ENCODE peak calls at places on chromosomes 12 and 14, in five cellular contexts. Y, K, V, S and I are unnamed samples.

GRCh38 chr14:64683264-64683663 is 21.0 kb upstream of the PLEKHG3 start:
- DNase-seq in S (no peak), V (no peak), Y (no peak), K (no peak), I (no peak)

GRCh38 chr12:71594214-71594948 is 69.3 kb downstream of the ZFC3H1 start:
- DNase-seq in Y (no peak), V (no peak), K (no peak), S (peak), I (no peak)

GRCh38 chr14:101905614-101906013 is 58.8 kb upstream of the DYNC1H1 start:
- DNase-seq in V (no peak), Y (no peak), S (no peak), K (no peak), I (no peak)

GRCh38 chr14:77000340-77001235 is 27.9 kb downstream of the IRF2BPL start:
- DNase-seq in Y (peak), S (peak), K (no peak), V (no peak), I (no peak)

GRCh38 chr14:32258574-32258973 is 55.5 kb upstream of the RNU6-8 start:
- DNase-seq in V (no peak), K (no peak), S (peak), Y (no peak), I (no peak)

GRCh38 chr14:39175445-39176262 is 600 bp downstream of the PNN start:
- DNase-seq in V (no peak), K (no peak), S (peak), Y (no peak), I (no peak)

GRCh38 chr14:65359503-65359902 is 53.0 kb upstream of the FUT8 start:
- DNase-seq in K (no peak), Y (no peak), V (no peak), S (peak), I (no peak)

GRCh38 chr14:24179961-24180726 is 8.3 kb downstream of the REC8 start:
- DNase-seq in V (no peak), K (no peak), Y (no peak), S (peak), I (peak)

GRCh38 chr12:119914666-119915065 is 37.5 kb upstream of the CIT start:
- DNase-seq in S (no peak), Y (no peak), K (no peak), V (no peak), I (no peak)

GRCh38 chr12:112664569-112664968 is 127.0 kb upstream of the RPH3A start:
- DNase-seq in V (no peak), S (peak), K (no peak), Y (no peak), I (no peak)

GRCh38 chr12:49098035-49098451 is 3.4 kb upstream of the DHH start:
- DNase-seq in Y (no peak), K (no peak), V (no peak), S (peak), I (no peak)

GRCh38 chr12:49673446-49674317 is 33.5 kb downstream of the FMNL3 start:
- DNase-seq in K (no peak), V (peak), Y (no peak), S (peak), I (no peak)

GRCh38 chr14:70808023-70808401 is 1.3 kb downstream of the MAP3K9 start:
- DNase-seq in Y (no peak), V (no peak), K (no peak), S (peak), I (no peak)

GRCh38 chr12:62438098-62438692 is 28.4 kb upstream of the MON2 start:
- DNase-seq in S (peak), V (no peak), Y (peak), K (no peak), I (peak)

GRCh38 chr12:12083688-12084087 is 12.9 kb downstream of the BCL2L14 start:
- DNase-seq in Y (no peak), V (no peak), K (no peak), S (no peak), I (no peak)

GRCh38 chr14:23727566-23728335 is 91.6 kb downstream of the DHRS2 start:
- DNase-seq in K (no peak), V (no peak), Y (peak), S (peak), I (no peak)

GRCh38 chr14:35556548-35556947 is 22.6 kb downstream of the INSM2 start:
- DNase-seq in Y (no peak), S (no peak), V (no peak), K (no peak), I (no peak)

GRCh38 chr14:96634481-96634880 is 132.3 kb downstream of the PAPOLA start:
- DNase-seq in V (peak), S (no peak), Y (no peak), K (peak), I (no peak)

GRCh38 chr14:105863296-105864108 is 337.1 kb downstream of the TMEM121 start:
- DNase-seq in K (no peak), S (no peak), Y (no peak), V (peak), I (no peak)

GRCh38 chr12:129997239-129997638 is 93.4 kb upstream of the TMEM132D start:
- DNase-seq in K (no peak), Y (no peak), V (no peak), S (no peak), I (no peak)

GRCh38 chr14:94706132-94706531 is 63.8 kb downstream of the GSC start:
- DNase-seq in V (no peak), K (no peak), Y (no peak), S (no peak), I (no peak)

GRCh38 chr14:39467889-39468524 is 35.8 kb upstream of the FBXO33 start:
- DNase-seq in K (no peak), S (peak), Y (no peak), V (no peak), I (no peak)

GRCh38 chr12:75870878-75871277 is 160.7 kb downstream of the PHLDA1 start:
- DNase-seq in Y (no peak), S (peak), K (no peak), V (no peak), I (no peak)

GRCh38 chr12:54413284-54414190 is 5.5 kb downstream of the ITGA5 start:
- DNase-seq in S (peak), Y (no peak), V (no peak), K (no peak), I (no peak)

GRCh38 chr12:130044991-130045621 is 117.2 kb upstream of the FZD10 start:
- DNase-seq in S (no peak), V (no peak), K (no peak), Y (no peak), I (no peak)

GRCh38 chr12:46373303-46374182 is 970 bp upstream of the SLC38A2 start:
- DNase-seq in K (no peak), V (peak), S (peak), Y (no peak), I (no peak)

GRCh38 chr14:54967496-54967895 is 59.4 kb downstream of the WDHD1 start:
- DNase-seq in K (no peak), V (no peak), Y (no peak), S (no peak), I (no peak)

GRCh38 chr12:13100610-13100881 is 2.9 kb downstream of the GSG1 start:
- DNase-seq in S (no peak), K (no peak), Y (no peak), V (no peak), I (no peak)

GRCh38 chr14:24056800-24057184 is 5.0 kb downstream of the CARMIL3 start:
- DNase-seq in Y (no peak), K (no peak), V (no peak), S (no peak), I (no peak)

GRCh38 chr14:63840981-63841380 is 11.8 kb upstream of the SYNE2 start:
- DNase-seq in K (no peak), S (peak), Y (no peak), V (no peak), I (no peak)

DNA sequence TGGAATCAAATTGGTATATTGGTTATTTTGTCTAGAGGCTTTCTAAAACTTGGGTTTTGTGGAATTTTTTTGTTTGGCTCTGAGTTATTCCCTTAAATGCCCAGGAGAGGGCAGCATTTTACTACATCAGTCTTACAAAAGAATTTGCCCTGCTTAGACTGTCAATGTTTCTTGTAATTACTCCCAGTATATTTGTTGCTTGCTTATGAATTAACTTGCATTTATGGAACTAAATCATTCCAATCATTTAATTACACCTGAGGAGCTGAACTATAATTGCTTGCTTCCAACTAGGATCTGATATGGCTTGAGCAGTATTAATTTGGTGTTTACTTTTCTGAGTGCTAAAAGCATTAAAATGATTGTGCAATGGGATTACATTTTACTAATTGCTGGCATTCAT is 48.7 kb downstream of the MIPOL1 start:
- DNase-seq in K (no peak), S (peak), V (no peak), Y (no peak), I (peak)
- TF ChIP-seq CTCF in K (peak), S (peak), V (no peak), Y (peak), I (peak)

DNA sequence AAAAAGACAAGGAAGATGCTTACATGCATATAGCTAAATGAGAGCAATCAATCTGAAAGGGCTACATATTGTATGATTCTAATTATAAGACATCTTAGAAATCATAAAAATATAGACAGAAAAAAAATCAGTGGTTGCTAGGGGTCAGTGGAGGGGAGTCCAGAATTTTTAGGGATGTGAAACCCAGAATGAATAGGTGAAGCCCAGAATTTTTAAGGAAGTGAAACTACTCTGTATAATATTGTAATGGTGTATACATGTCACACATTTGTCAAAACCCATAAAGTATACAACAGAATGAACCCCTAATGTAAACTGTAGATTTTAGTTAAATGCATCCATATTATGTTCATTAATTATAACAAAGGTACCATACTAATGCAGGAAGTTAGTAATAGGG is 713.2 kb downstream of the FLRT2 start:
- DNase-seq in Y (no peak), K (no peak), S (no peak), V (no peak), I (no peak)
- H3K4me3 ChIP-seq in Y (no peak), K (no peak), S (no peak), V (no peak), I (no peak)

GRCh38 chr12:34334538-34334937 is 312.2 kb downstream of the ALG10 start:
- DNase-seq in K (no peak), S (no peak), V (no peak), Y (no peak), I (no peak)
- TF ChIP-seq CTCF in K (no peak), S (no peak), V (no peak), Y (no peak), I (no peak)

GRCh38 chr14:74251546-74252030 is 12.3 kb downstream of the VSX2 start:
- DNase-seq in Y (peak), V (peak), S (peak), K (no peak), I (no peak)
- H3K4me3 ChIP-seq in Y (no peak), V (no peak), S (peak), K (no peak), I (peak)

GRCh38 chr12:2347137-2347843 is 294.5 kb downstream of the CACNA1C start:
- DNase-seq in S (no peak), K (no peak), Y (no peak), V (peak), I (no peak)
- TF ChIP-seq CTCF in S (no peak), K (no peak), Y (no peak), V (no peak), I (no peak)

GRCh38 chr12:121811434-121812319 is 7.9 kb downstream of the SETD1B start:
- DNase-seq in K (no peak), Y (peak), S (peak), V (peak), I (no peak)

GRCh38 chr12:121812320-121812871 is 8.6 kb downstream of the SETD1B start:
- DNase-seq in Y (no peak), S (peak), V (peak), K (no peak), I (no peak)

GRCh38 chr12:121810234-121810817 is 6.5 kb downstream of the SETD1B start:
- DNase-seq in V (no peak), K (no peak), S (no peak), Y (no peak), I (no peak)

GRCh38 chr12:121809712-121810116 is 5.9 kb downstream of the SETD1B start:
- DNase-seq in Y (no peak), V (no peak), K (no peak), S (no peak), I (no peak)

GRCh38 chr12:121810833-121811433 is 7.1 kb downstream of the SETD1B start:
- DNase-seq in V (no peak), S (no peak), Y (no peak), K (no peak), I (no peak)
- H3K4me3 ChIP-seq in V (no peak), S (peak), Y (peak), K (peak), I (peak)

GRCh38 chr14:81471062-81471461 is 62.6 kb downstream of the SEL1L start:
- DNase-seq in K (no peak), Y (no peak), V (no peak), S (no peak), I (no peak)

GRCh38 chr14:81474156-81474492 is 59.5 kb downstream of the SEL1L start:
- DNase-seq in V (no peak), S (no peak), Y (no peak), K (no peak), I (no peak)

GRCh38 chr14:81472096-81472800 is 61.4 kb downstream of the SEL1L start:
- DNase-seq in V (no peak), Y (no peak), S (no peak), K (no peak), I (no peak)

GRCh38 chr14:81474685-81475324 is 58.8 kb downstream of the SEL1L start:
- DNase-seq in K (no peak), S (no peak), Y (no peak), V (no peak), I (no peak)

DNA sequence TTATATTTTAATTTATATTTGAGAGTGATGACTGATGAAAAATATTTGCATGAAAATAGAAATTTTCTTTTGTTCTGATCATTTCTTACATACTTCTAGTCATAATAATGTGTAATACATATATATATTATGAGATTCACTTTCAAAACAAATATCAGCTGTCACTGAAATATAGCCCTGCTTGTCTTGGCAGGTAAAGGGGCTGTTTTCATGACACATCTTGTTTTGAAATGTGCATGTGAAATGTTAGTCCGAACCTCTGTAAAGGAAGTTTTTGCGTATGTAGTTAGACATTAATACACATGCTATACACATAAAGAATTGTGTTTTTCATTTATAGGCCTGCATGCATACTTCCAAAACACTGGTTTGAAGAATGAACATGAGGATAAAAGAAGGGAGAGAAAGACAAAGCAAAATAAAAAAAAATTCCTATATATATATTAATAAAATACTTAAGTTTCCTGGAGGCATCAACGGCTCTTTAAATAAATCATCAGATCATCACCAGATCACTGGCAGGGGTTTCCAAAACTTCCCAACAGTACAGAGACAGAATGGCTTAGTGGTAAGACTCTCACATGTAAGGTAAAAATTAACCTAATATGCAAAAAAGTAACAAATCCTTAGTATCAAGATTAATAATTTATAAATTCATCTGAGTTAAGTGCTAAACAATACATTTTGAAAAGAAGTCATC is 60.0 kb downstream of the SEL1L start:
- DNase-seq in K (no peak), Y (no peak), S (no peak), V (no peak), I (no peak)
- TF ChIP-seq CTCF in K (no peak), Y (no peak), S (no peak), V (no peak), I (no peak)

GRCh38 chr12:65208957-65209654 is 39.7 kb downstream of the LEMD3 start:
- DNase-seq in V (no peak), K (no peak), Y (no peak), S (no peak), I (no peak)

GRCh38 chr12:65208125-65208524 is 38.7 kb downstream of the LEMD3 start:
- DNase-seq in S (no peak), K (no peak), V (no peak), Y (no peak), I (no peak)

GRCh38 chr12:65205886-65206285 is 36.5 kb downstream of the LEMD3 start:
- DNase-seq in K (no peak), S (no peak), V (no peak), Y (no peak), I (no peak)

GRCh38 chr12:65203376-65203775 is 34.0 kb downstream of the LEMD3 start:
- DNase-seq in K (no peak), Y (no peak), V (no peak), S (no peak), I (no peak)

GRCh38 chr12:65204886-65205525 is 35.6 kb downstream of the LEMD3 start:
- DNase-seq in S (no peak), Y (no peak), K (no peak), V (no peak), I (no peak)
- H3K4me3 ChIP-seq in S (no peak), Y (no peak), K (no peak), V (no peak), I (no peak)